ENCODE peak calls at places on chromosomes 5 and 9, in six cellular contexts. One of them, this sample, is unnamed.

GRCh38 chr9:113953541-113953940 is 77.4 kb downstream of the ZNF618 start:
- DNase-seq in type B pancreatic cell: no peak
- DNase-seq in heart left ventricle: no peak
- DNase-seq in fibroblast of villous mesenchyme: peak; percentile 29
- DNase-seq in endothelial cell: no peak
- DNase-seq in ovary: no peak
- DNase-seq in this sample: no peak

GRCh38 chr9:124300312-124300711 is 42.6 kb downstream of the NEK6 start:
- DNase-seq in type B pancreatic cell: no peak
- DNase-seq in heart left ventricle: no peak
- DNase-seq in fibroblast of villous mesenchyme: no peak
- DNase-seq in ovary: no peak
- DNase-seq in endothelial cell: no peak
- DNase-seq in this sample: no peak

GRCh38 chr9:15735083-15735974 is 182.5 kb downstream of the CCDC171 start:
- DNase-seq in endothelial cell: no peak
- DNase-seq in type B pancreatic cell: no peak
- DNase-seq in ovary: no peak
- DNase-seq in heart left ventricle: no peak
- DNase-seq in fibroblast of villous mesenchyme: peak; percentile 90
- DNase-seq in this sample: no peak

GRCh38 chr5:176901260-176902101 is 2.3 kb upstream of the HK3 start:
- DNase-seq in heart left ventricle: no peak
- DNase-seq in endothelial cell: no peak
- DNase-seq in type B pancreatic cell: no peak
- DNase-seq in ovary: no peak
- DNase-seq in fibroblast of villous mesenchyme: no peak
- DNase-seq in this sample: no peak

GRCh38 chr5:96851312-96852062 is 24.8 kb upstream of the ERAP2 start:
- DNase-seq in ovary: no peak
- DNase-seq in endothelial cell: no peak
- DNase-seq in type B pancreatic cell: no peak
- DNase-seq in heart left ventricle: no peak
- DNase-seq in fibroblast of villous mesenchyme: no peak
- DNase-seq in this sample: no peak

GRCh38 chr9:135772056-135773042 is 70.4 kb downstream of the KCNT1 start:
- DNase-seq in ovary: no peak
- DNase-seq in endothelial cell: no peak
- DNase-seq in fibroblast of villous mesenchyme: no peak
- DNase-seq in type B pancreatic cell: no peak
- DNase-seq in heart left ventricle: no peak
- DNase-seq in this sample: no peak

GRCh38 chr9:35035851-35036701 is 36.3 kb downstream of the VCP start:
- DNase-seq in heart left ventricle: peak; percentile 70
- DNase-seq in fibroblast of villous mesenchyme: peak; percentile 84
- DNase-seq in type B pancreatic cell: no peak
- DNase-seq in endothelial cell: no peak
- DNase-seq in ovary: peak; percentile 51
- DNase-seq in this sample: no peak

GRCh38 chr5:1208743-1209551 is 7.6 kb downstream of the SLC6A19 start:
- DNase-seq in endothelial cell: peak; percentile 53
- DNase-seq in type B pancreatic cell: no peak
- DNase-seq in heart left ventricle: peak; percentile 26
- DNase-seq in fibroblast of villous mesenchyme: peak; percentile 12
- DNase-seq in ovary: no peak
- DNase-seq in this sample: no peak

GRCh38 chr9:123534336-123534735 is 178.3 kb downstream of the CRB2 start:
- DNase-seq in heart left ventricle: no peak
- DNase-seq in ovary: no peak
- DNase-seq in fibroblast of villous mesenchyme: no peak
- DNase-seq in endothelial cell: no peak
- DNase-seq in type B pancreatic cell: no peak
- DNase-seq in this sample: no peak

GRCh38 chr5:142360607-142361120 is 35.8 kb upstream of the SPRY4 start:
- DNase-seq in ovary: no peak
- DNase-seq in endothelial cell: no peak
- DNase-seq in heart left ventricle: no peak
- DNase-seq in type B pancreatic cell: no peak
- DNase-seq in fibroblast of villous mesenchyme: peak; percentile 68
- DNase-seq in this sample: peak; percentile 46

GRCh38 chr9:82600536-82601271 is 462.2 kb downstream of the RASEF start:
- DNase-seq in type B pancreatic cell: no peak
- DNase-seq in endothelial cell: no peak
- DNase-seq in ovary: no peak
- DNase-seq in heart left ventricle: no peak
- DNase-seq in fibroblast of villous mesenchyme: no peak
- DNase-seq in this sample: no peak

GRCh38 chr5:138662599-138662998 is 87.4 kb upstream of the HSPA9 start:
- DNase-seq in fibroblast of villous mesenchyme: no peak
- DNase-seq in endothelial cell: no peak
- DNase-seq in type B pancreatic cell: no peak
- DNase-seq in heart left ventricle: no peak
- DNase-seq in ovary: no peak
- DNase-seq in this sample: no peak

DNA sequence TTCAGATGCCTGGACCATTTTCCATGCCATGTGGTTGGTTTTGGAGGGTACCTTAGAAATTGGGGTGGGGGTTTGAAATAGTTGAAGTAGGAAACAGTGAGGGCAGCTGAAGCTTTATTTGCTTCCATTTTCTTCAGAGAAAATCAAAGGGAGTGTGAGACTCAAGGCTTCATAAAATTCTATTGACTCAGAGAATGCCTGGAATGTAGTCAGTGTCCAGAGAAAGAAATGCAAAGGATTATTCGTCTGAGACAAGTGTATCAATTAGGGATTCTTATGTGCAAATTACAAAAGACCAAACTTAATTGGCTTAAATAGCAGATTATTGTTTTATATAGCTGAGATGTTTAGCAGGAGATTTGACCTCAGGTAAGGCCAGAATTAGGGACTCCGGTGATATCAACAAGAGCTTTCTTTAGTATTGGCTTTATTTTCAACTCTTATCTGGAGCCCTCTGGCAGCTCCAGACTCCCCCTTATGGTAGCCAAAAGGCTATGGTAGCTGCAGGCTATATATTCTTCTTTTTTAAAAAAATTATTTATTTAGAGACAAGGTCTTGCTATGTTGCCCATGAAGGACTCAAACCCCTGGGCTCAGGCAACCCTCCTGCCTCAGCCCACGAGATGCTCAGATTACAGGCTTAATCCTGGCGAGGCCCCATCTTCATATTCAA is 38.9 kb downstream of the PTTG1 start:
- DNase-seq in type B pancreatic cell: no peak
- DNase-seq in ovary: no peak
- DNase-seq in endothelial cell: no peak
- DNase-seq in heart left ventricle: no peak
- DNase-seq in fibroblast of villous mesenchyme: no peak
- DNase-seq in this sample: no peak
- TF ChIP-seq CTCF in type B pancreatic cell: no peak
- TF ChIP-seq CTCF in ovary: no peak
- TF ChIP-seq CTCF in endothelial cell: no peak
- TF ChIP-seq CTCF in heart left ventricle: no peak
- TF ChIP-seq CTCF in fibroblast of villous mesenchyme: peak; percentile 29
- TF ChIP-seq CTCF in this sample: no peak

GRCh38 chr5:60295423-60295822 is 401.9 kb upstream of the PDE4D start:
- DNase-seq in ovary: no peak
- DNase-seq in fibroblast of villous mesenchyme: peak; percentile 20
- DNase-seq in heart left ventricle: no peak
- DNase-seq in type B pancreatic cell: no peak
- DNase-seq in endothelial cell: peak; percentile 41
- DNase-seq in this sample: no peak
- TF ChIP-seq CTCF in ovary: no peak
- TF ChIP-seq CTCF in fibroblast of villous mesenchyme: peak; percentile 60
- TF ChIP-seq CTCF in heart left ventricle: peak; percentile 40
- TF ChIP-seq CTCF in type B pancreatic cell: peak; percentile 56
- TF ChIP-seq CTCF in endothelial cell: peak; percentile 38
- TF ChIP-seq CTCF in this sample: peak; percentile 60

DNA sequence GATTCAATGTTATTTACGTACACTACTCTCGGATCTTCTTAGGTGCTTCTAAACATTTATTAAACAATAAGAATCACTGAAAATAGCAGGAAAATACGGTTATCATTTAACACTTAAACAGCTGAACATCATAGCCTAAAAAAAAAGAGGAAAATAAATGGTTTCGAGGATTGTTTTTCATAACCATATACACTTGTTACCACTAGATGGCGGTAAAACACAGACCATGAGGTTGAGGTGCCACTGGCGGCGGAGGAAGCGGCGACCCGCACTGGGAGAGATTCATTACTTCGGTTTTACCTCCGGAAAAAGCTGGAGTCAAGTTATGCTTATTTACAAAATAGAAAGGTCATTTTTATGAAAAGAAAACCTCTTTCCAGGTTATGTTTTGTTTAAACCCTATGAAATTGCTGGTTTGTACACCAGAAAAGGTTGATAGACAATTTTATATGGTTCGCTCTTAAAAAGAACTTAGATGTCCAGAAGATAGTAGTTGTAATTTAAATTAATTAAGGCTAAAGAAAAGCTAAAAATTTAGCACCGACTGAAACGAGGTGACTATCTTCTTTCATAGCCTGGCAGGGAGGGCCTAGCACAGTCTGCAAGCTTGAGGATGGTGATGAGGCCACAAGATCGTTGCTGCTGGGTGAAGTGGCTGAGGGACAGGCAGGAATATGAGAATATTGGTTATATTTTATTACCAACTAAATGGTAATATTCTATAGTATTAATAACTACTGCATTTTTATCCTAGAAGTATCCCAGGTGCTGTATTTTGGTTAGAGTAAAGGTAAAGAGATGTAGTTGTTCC is 605.7 kb downstream of the RAB3C start:
- DNase-seq in heart left ventricle: peak; percentile 73
- DNase-seq in ovary: peak; percentile 70
- DNase-seq in endothelial cell: peak; percentile 60
- DNase-seq in type B pancreatic cell: no peak
- DNase-seq in fibroblast of villous mesenchyme: peak; percentile 79
- DNase-seq in this sample: peak; percentile 40
- TF ChIP-seq CTCF in heart left ventricle: peak; percentile 78
- TF ChIP-seq CTCF in ovary: peak; percentile 66
- TF ChIP-seq CTCF in endothelial cell: peak; percentile 93
- TF ChIP-seq CTCF in type B pancreatic cell: peak; percentile 95
- TF ChIP-seq CTCF in fibroblast of villous mesenchyme: peak; percentile 55
- TF ChIP-seq CTCF in this sample: peak; percentile 88

DNA sequence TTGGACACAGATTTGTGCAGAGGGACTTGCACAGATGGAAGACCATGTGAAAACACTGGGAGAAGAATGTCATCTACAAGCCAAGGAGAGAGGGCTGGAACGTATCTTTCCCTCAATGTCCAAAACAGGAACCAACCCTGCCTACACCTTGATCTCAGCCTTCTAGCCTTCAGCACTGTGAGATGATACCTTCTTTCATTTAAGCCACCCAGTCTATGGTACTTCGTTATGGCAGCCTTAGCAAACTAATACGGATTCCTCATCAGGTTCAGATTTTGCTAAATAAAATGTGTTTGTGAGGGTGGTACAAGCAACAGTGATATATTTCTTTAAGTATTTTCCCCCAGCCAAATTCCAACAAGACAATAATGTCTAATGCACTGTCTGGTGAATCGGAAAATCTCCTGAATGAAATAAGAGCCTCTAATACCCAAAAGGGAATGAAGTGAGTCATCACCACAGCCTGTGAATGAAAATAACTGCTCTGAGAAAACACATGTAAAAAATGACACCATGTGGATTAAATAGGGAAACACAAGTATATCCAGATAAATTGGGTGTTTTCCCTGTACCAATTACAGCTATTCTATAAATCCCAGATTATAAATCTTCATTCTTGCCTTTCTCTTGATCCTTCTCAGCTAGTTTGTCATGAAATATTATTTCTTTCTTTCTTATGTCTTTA is 182.8 kb upstream of the TARS1 start:
- DNase-seq in heart left ventricle: no peak
- DNase-seq in endothelial cell: no peak
- DNase-seq in type B pancreatic cell: no peak
- DNase-seq in fibroblast of villous mesenchyme: peak; percentile 68
- DNase-seq in ovary: no peak
- DNase-seq in this sample: no peak
- TF ChIP-seq CTCF in heart left ventricle: peak; percentile 40
- TF ChIP-seq CTCF in endothelial cell: no peak
- TF ChIP-seq CTCF in type B pancreatic cell: no peak
- TF ChIP-seq CTCF in fibroblast of villous mesenchyme: no peak
- TF ChIP-seq CTCF in ovary: no peak
- TF ChIP-seq CTCF in this sample: no peak

This sample was measured in progenitor cell of endocrine pancreas.